ENCODE peak calls at places on chromosomes 13 and 19, in nine cellular contexts. T is tibial nerve, J is heart left ventricle, H is neural progenitor cell, E is left ventricle myocardium inferior, D is fibroblast of villous mesenchyme, U is BJ, L is adrenal gland, V is psoas muscle. P is an unnamed sample.

GRCh38 chr13:113638173-113638746 is 19.7 kb downstream of the ATP4B start:
- DNase-seq in T (no peak), J (peak), H (no peak), E (peak), D (no peak), U (no peak), L (no peak), V (no peak), P (no peak)

GRCh38 chr19:29446331-29446730 is 79.5 kb upstream of the VSTM2B start:
- DNase-seq in T (no peak), J (no peak), H (no peak), E (no peak), D (no peak), U (no peak), L (no peak), V (no peak), P (no peak)

GRCh38 chr19:50315773-50316448 is 13.3 kb downstream of the KCNC3 start:
- DNase-seq in T (no peak), J (no peak), H (peak), E (no peak), D (no peak), U (no peak), L (no peak), V (no peak), P (no peak)

GRCh38 chr13:75771818-75772217 is 135.7 kb downstream of the LMO7 start:
- DNase-seq in T (no peak), J (no peak), H (no peak), E (no peak), D (peak), U (no peak), L (no peak), V (no peak), P (peak)

GRCh38 chr13:49645451-49645850 is 17.1 kb downstream of the ARL11 start:
- DNase-seq in T (no peak), J (no peak), H (no peak), E (no peak), D (peak), U (no peak), L (no peak), V (no peak), P (no peak)

GRCh38 chr13:83272076-83272475 is 610.2 kb downstream of the SLITRK1 start:
- DNase-seq in T (no peak), J (no peak), H (no peak), E (no peak), D (no peak), U (no peak), L (no peak), V (no peak), P (no peak)

GRCh38 chr19:13163609-13164364 is 13.6 kb downstream of the IER2 start:
- DNase-seq in T (peak), J (peak), H (peak), E (peak), D (peak), U (peak), L (peak), V (peak), P (peak)

GRCh38 chr19:54209748-54210494 is 9.3 kb downstream of the RPS9 start:
- DNase-seq in T (peak), J (peak), H (no peak), E (peak), D (peak), U (peak), L (peak), V (peak), P (peak)

DNA sequence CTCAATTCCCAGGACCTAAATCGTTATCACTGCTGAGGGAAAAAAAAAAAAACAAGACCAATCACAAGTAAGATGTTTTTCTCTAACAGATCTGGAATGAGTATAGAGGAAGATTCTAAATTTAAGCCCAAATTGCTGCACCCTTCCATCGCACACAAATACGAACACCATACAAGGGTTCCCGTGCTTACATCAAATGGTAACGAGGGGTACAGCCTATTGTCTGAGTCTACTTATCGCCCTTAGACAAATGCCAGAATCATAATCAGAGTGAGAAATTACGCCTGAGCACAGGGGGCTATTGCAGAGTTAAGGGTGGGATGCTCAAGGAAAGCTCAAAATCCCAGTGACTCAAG is 610 bp downstream of the ZC3H13 start:
- DNase-seq in T (peak), J (no peak), H (no peak), E (no peak), D (no peak), U (no peak), L (no peak), V (no peak), P (no peak)
- H3K4me3 ChIP-seq in T (peak), J (peak), H (peak), E (peak), D (peak), U (peak), L (peak), V (peak), P (peak)

DNA sequence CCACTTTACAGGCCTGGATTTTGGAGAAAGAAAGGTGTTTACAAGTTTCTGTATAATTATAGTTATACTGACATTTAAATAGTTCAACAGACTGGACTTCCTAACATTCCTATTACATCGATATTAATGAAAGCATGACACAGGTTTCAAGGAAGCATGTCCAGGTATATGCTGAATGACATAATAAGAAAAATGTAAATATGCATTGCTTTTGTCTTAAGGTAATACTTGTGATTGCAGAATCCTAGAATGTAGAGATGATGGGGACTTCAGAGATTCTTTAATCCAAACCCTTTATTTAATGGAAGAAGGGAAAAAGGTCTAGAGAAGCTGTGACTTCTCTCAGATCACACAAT is 5.0 kb downstream of the STARD13 start:
- DNase-seq in T (no peak), J (no peak), H (no peak), E (no peak), D (no peak), U (no peak), L (no peak), V (no peak), P (no peak)
- H3K4me3 ChIP-seq in T (no peak), J (no peak), H (no peak), E (peak), D (no peak), U (no peak), L (no peak), V (peak), P (no peak)

GRCh38 chr19:19224852-19225494 is 13.2 kb downstream of the NCAN start:
- DNase-seq in T (peak), J (peak), H (peak), E (peak), D (peak), U (no peak), L (peak), V (peak), P (no peak)

GRCh38 chr19:19223636-19224035 is 11.9 kb downstream of the NCAN start:
- DNase-seq in T (no peak), J (no peak), H (no peak), E (no peak), D (no peak), U (no peak), L (no peak), V (no peak), P (no peak)

GRCh38 chr19:19223060-19223459 is 11.3 kb downstream of the NCAN start:
- DNase-seq in T (no peak), J (no peak), H (no peak), E (no peak), D (no peak), U (no peak), L (no peak), V (no peak), P (no peak)

GRCh38 chr19:19226204-19226603 is 14.4 kb downstream of the NCAN start:
- DNase-seq in T (no peak), J (no peak), H (no peak), E (no peak), D (no peak), U (no peak), L (no peak), V (no peak), P (no peak)

DNA sequence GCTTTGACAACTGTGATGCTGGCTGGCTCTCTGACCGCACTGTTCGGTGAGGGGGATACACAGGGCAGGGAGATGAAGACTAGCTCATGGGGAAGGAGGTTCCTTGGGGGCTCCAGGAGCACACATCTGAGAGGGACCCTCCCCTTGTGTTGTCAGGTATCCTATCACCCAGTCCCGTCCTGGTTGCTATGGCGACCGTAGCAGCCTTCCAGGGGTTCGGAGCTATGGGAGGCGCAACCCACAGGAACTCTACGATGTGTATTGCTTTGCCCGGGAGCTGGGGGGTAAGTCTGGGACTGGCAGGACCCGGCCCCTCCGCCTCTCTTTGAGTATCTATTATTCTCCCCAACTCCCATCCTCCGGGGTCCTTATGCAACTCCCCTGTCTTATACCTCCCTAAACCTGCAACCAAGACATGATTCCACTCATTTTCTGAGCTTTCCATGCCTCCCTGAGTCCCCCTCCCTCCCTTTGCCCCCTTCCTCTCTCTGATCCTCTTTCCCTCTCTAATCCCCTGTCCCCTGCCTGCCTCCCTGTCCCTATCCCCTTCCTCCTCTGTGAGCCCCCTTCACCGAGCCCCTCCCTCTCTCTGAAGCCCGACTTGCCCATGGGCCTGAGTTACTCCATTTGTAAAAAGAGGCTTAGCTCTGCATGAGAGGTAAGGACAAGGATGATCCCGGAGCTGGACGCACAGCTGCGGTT is 12.5 kb downstream of the NCAN start:
- DNase-seq in T (no peak), J (no peak), H (peak), E (no peak), D (no peak), U (no peak), L (no peak), V (no peak), P (no peak)
- H3K4me3 ChIP-seq in T (peak), J (peak), H (peak), E (peak), D (peak), U (no peak), L (peak), V (no peak), P (no peak)

DNA sequence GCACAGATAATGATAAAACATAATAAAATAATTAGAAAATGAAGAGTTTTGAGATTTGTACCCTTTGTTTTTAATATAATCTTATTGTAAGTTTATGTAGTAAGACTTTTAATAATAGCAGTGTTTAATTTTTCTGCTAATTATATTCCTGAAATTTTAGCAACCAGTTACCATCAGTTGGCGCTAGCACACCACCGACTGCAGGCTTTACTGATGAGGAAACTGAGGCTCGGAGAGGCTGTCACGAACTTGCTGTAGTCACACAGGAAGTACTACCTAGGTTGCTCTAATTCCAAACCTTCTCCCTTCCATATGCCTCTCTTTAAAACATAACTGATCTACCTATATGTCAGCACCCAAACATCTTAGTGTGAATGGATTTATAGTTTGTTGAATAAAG is 1.0 kb upstream of the RFXAP start:
- DNase-seq in T (no peak), J (no peak), H (no peak), E (no peak), D (no peak), U (no peak), L (no peak), V (no peak), P (no peak)
- H3K4me3 ChIP-seq in T (no peak), J (peak), H (peak), E (peak), D (no peak), U (no peak), L (peak), V (no peak), P (no peak)

GRCh38 chr13:95643009-95643408 is 1.5 kb downstream of the DZIP1 start:
- DNase-seq in T (no peak), J (no peak), H (peak), E (no peak), D (no peak), U (no peak), L (no peak), V (no peak), P (no peak)
- H3K4me3 ChIP-seq in T (no peak), J (peak), H (peak), E (peak), D (peak), U (peak), L (no peak), V (peak), P (peak)

GRCh38 chr19:6731822-6732221 is 5.6 kb downstream of the GPR108 start:
- DNase-seq in T (no peak), J (no peak), H (no peak), E (no peak), D (no peak), U (no peak), L (no peak), V (no peak), P (no peak)

GRCh38 chr19:6730941-6731670 is 6.3 kb downstream of the GPR108 start:
- DNase-seq in T (no peak), J (no peak), H (no peak), E (no peak), D (no peak), U (no peak), L (no peak), V (no peak), P (no peak)

GRCh38 chr19:6730153-6730804 is 7.1 kb downstream of the GPR108 start:
- DNase-seq in T (peak), J (no peak), H (peak), E (no peak), D (no peak), U (no peak), L (peak), V (no peak), P (no peak)

GRCh38 chr19:6728346-6728745 is 7.9 kb upstream of the C3 start:
- DNase-seq in T (no peak), J (no peak), H (no peak), E (no peak), D (no peak), U (no peak), L (no peak), V (no peak), P (no peak)

GRCh38 chr19:6729573-6730152 is 7.7 kb downstream of the GPR108 start:
- DNase-seq in T (no peak), J (no peak), H (no peak), E (no peak), D (no peak), U (no peak), L (no peak), V (no peak), P (no peak)
- H3K4me3 ChIP-seq in T (no peak), J (no peak), H (no peak), E (no peak), D (no peak), U (no peak), L (peak), V (no peak), P (no peak)

GRCh38 chr19:32337176-32337808 is 8.1 kb upstream of the ZNF507 start:
- DNase-seq in T (no peak), J (no peak), H (no peak), E (no peak), D (no peak), U (no peak), L (no peak), V (no peak), P (no peak)
- H3K4me3 ChIP-seq in T (no peak), J (peak), H (no peak), E (peak), D (peak), U (peak), L (no peak), V (no peak), P (peak)